ENCODE peak calls at places on chromosomes 11 and 22, in seven cellular contexts. Y is anterior cingulate cortex, V is amniotic stem cell, E is sciatic nerve, P is naive B cell, R is GDM1, W is cardiac muscle cell. T is an unnamed sample.

GRCh38 chr11:57294225-57295131 is 30.3 kb downstream of the TNKS1BP1 start:
- DNase-seq in Y (no peak), V (no peak), E (no peak), P (no peak), R (no peak), W (no peak), T (no peak)

GRCh38 chr11:72406536-72407507 is 27.5 kb downstream of the CLPB start:
- DNase-seq in Y (no peak), V (no peak), E (no peak), P (no peak), R (no peak), W (no peak), T (no peak)

GRCh38 chr11:86294026-86294425 is 8.0 kb upstream of the HIKESHI start:
- DNase-seq in Y (no peak), V (no peak), E (no peak), P (no peak), R (no peak), W (no peak), T (no peak)

GRCh38 chr11:131944709-131945108 is 574.3 kb downstream of the NTM start:
- DNase-seq in Y (no peak), V (no peak), E (no peak), P (no peak), R (no peak), W (no peak), T (no peak)

GRCh38 chr22:23376256-23376655 is 195.9 kb downstream of the BCR start:
- DNase-seq in Y (no peak), V (no peak), E (no peak), P (no peak), R (no peak), W (no peak), T (no peak)

GRCh38 chr11:59247535-59248227 is 35.0 kb upstream of the MPEG1 start:
- DNase-seq in Y (no peak), V (no peak), E (no peak), P (no peak), R (peak), W (no peak), T (peak)

GRCh38 chr11:131584694-131585592 is 214.5 kb downstream of the NTM start:
- DNase-seq in Y (peak), V (no peak), E (no peak), P (no peak), R (no peak), W (peak), T (no peak)

GRCh38 chr22:35915477-35916013 is 113.1 kb downstream of the RBFOX2 start:
- DNase-seq in Y (no peak), V (no peak), E (no peak), P (no peak), R (no peak), W (no peak), T (no peak)

GRCh38 chr22:35688913-35689675 is 28.6 kb upstream of the APOL5 start:
- DNase-seq in Y (no peak), V (no peak), E (no peak), P (no peak), R (no peak), W (no peak), T (no peak)

GRCh38 chr11:19553683-19554333 is 158.8 kb upstream of the NAV2 start:
- DNase-seq in Y (peak), V (peak), E (peak), P (peak), R (peak), W (peak), T (peak)

GRCh38 chr11:70289582-70289981 is 19.1 kb downstream of the PPFIA1 start:
- DNase-seq in Y (no peak), V (no peak), E (peak), P (no peak), R (no peak), W (no peak), T (no peak)

GRCh38 chr11:84825140-84825539 is 802.0 kb downstream of the DLG2 start:
- DNase-seq in Y (no peak), V (no peak), E (no peak), P (no peak), R (no peak), W (no peak), T (no peak)

GRCh38 chr11:69939551-69940245 is 120.5 kb upstream of the FGF3 start:
- DNase-seq in Y (no peak), V (no peak), E (no peak), P (no peak), R (no peak), W (peak), T (no peak)

GRCh38 chr11:13012037-13012693 is 3.0 kb downstream of the RASSF10 start:
- DNase-seq in Y (no peak), V (no peak), E (no peak), P (no peak), R (no peak), W (peak), T (no peak)

GRCh38 chr11:133136376-133136775 is 395.9 kb downstream of the OPCML start:
- DNase-seq in Y (no peak), V (no peak), E (no peak), P (no peak), R (no peak), W (peak), T (no peak)

GRCh38 chr11:17410606-17411379 is 22.3 kb upstream of the KCNJ11 start:
- DNase-seq in Y (no peak), V (no peak), E (no peak), P (no peak), R (no peak), W (no peak), T (no peak)

GRCh38 chr22:24553597-24554315 is 1.2 kb downstream of the GUCD1 start:
- DNase-seq in Y (no peak), V (no peak), E (no peak), P (no peak), R (no peak), W (no peak), T (no peak)

GRCh38 chr11:63536669-63537292 is at the start of gene PLAAT4:
- DNase-seq in Y (peak), V (no peak), E (no peak), P (peak), R (no peak), W (no peak), T (peak)

GRCh38 chr22:35892192-35892591 is 136.4 kb downstream of the RBFOX2 start:
- DNase-seq in Y (no peak), V (no peak), E (no peak), P (no peak), R (no peak), W (no peak), T (no peak)

GRCh38 chr11:134643519-134644042 is 231.5 kb upstream of the B3GAT1 start:
- DNase-seq in Y (no peak), V (no peak), E (no peak), P (no peak), R (no peak), W (no peak), T (no peak)

T was measured in HS-5.